ENCODE peak calls at places on chromosomes 4 and X, in ten cellular contexts. R is adrenal gland, F is A549, O is right lobe of liver, N is H1, Z is tibial nerve, X is upper lobe of left lung, J is GM12878, A is H54, C is stomach. U is an unnamed sample.

GRCh38 chr4:126038492-126039236 is 723.9 kb downstream of the FAT4 start:
- DNase-seq in R (no peak), F (no peak), O (no peak), N (no peak), Z (no peak), X (no peak), J (no peak), A (no peak), C (no peak), U (no peak)

GRCh38 chrX:63751481-63751880 is 33.5 kb downstream of the ARHGEF9 start:
- DNase-seq in R (no peak), F (no peak), O (no peak), N (no peak), Z (no peak), X (no peak), J (no peak), A (no peak), C (no peak), U (no peak)

GRCh38 chrX:11567528-11568220 is 98.0 kb downstream of the ARHGAP6 start:
- DNase-seq in R (no peak), F (no peak), O (no peak), N (no peak), Z (no peak), X (no peak), J (no peak), A (no peak), C (no peak), U (no peak)

GRCh38 chr4:46993075-46994006 is at the start of gene GABRA4:
- DNase-seq in R (no peak), F (no peak), O (no peak), N (no peak), Z (no peak), X (peak), J (no peak), A (no peak), C (no peak), U (no peak)

GRCh38 chrX:19769467-19769866 is 117.9 kb downstream of the SH3KBP1 start:
- DNase-seq in R (no peak), F (no peak), O (no peak), N (no peak), Z (no peak), X (no peak), J (no peak), A (no peak), C (no peak), U (no peak)

GRCh38 chr4:36348403-36348938 is 67.1 kb downstream of the DTHD1 start:
- DNase-seq in R (no peak), F (no peak), O (no peak), N (no peak), Z (no peak), X (no peak), J (peak), A (no peak), C (no peak), U (no peak)

GRCh38 chr4:113407409-113407808 is 354.1 kb downstream of the CAMK2D start:
- DNase-seq in R (no peak), F (no peak), O (no peak), N (no peak), Z (no peak), X (no peak), J (no peak), A (no peak), C (no peak), U (no peak)

GRCh38 chr4:26520728-26521442 is 30.6 kb upstream of the CCKAR start:
- DNase-seq in R (no peak), F (no peak), O (no peak), N (no peak), Z (no peak), X (no peak), J (no peak), A (no peak), C (no peak), U (no peak)

GRCh38 chrX:118569676-118570075 is 74.1 kb downstream of the DOCK11 start:
- DNase-seq in R (no peak), F (no peak), O (no peak), N (no peak), Z (no peak), X (no peak), J (no peak), A (no peak), C (no peak), U (no peak)

GRCh38 chr4:84503495-84504437 is 4.7 kb upstream of the NKX6-1 start:
- DNase-seq in R (no peak), F (peak), O (no peak), N (no peak), Z (peak), X (no peak), J (no peak), A (peak), C (no peak), U (peak)

GRCh38 chr4:139555705-139556070 is 331 bp downstream of the SETD7 start:
- DNase-seq in R (peak), F (no peak), O (peak), N (no peak), Z (peak), X (peak), J (no peak), A (no peak), C (peak), U (no peak)

GRCh38 chr4:61555789-61556188 is 355.7 kb downstream of the ADGRL3 start:
- DNase-seq in R (peak), F (peak), O (no peak), N (no peak), Z (no peak), X (no peak), J (no peak), A (no peak), C (peak), U (peak)

GRCh38 chr4:71009796-71010588 is 16.5 kb downstream of the DCK start:
- DNase-seq in R (no peak), F (peak), O (no peak), N (no peak), Z (no peak), X (no peak), J (no peak), A (no peak), C (no peak), U (peak)

GRCh38 chr4:79046191-79046590 is 107.0 kb upstream of the PAQR3 start:
- DNase-seq in R (no peak), F (no peak), O (no peak), N (no peak), Z (no peak), X (no peak), J (no peak), A (no peak), C (no peak), U (no peak)

GRCh38 chr4:144449623-144450022 is 196.3 kb upstream of the HHIP start:
- DNase-seq in R (no peak), F (no peak), O (no peak), N (no peak), Z (peak), X (no peak), J (no peak), A (peak), C (no peak), U (no peak)

GRCh38 chr4:80413096-80413495 is 77.6 kb downstream of the CFAP299 start:
- DNase-seq in R (no peak), F (no peak), O (no peak), N (no peak), Z (no peak), X (no peak), J (no peak), A (no peak), C (no peak), U (no peak)

GRCh38 chr4:56241500-56241899 is 145.8 kb downstream of the AASDH start:
- DNase-seq in R (no peak), F (peak), O (no peak), N (no peak), Z (no peak), X (no peak), J (no peak), A (no peak), C (no peak), U (no peak)

GRCh38 chr4:2267320-2267811 is 5.5 kb upstream of the MXD4 start:
- DNase-seq in R (no peak), F (no peak), O (no peak), N (no peak), Z (no peak), X (peak), J (no peak), A (no peak), C (no peak), U (peak)

GRCh38 chrX:152131525-152131924 is 6.9 kb downstream of the MAGEA10 start:
- DNase-seq in R (no peak), F (no peak), O (no peak), N (no peak), Z (no peak), X (no peak), J (no peak), A (no peak), C (no peak), U (no peak)

GRCh38 chrX:53682885-53683555 is 3.5 kb downstream of the HUWE1 start:
- DNase-seq in R (no peak), F (peak), O (no peak), N (no peak), Z (peak), X (no peak), J (no peak), A (no peak), C (no peak), U (peak)

GRCh38 chr4:107153228-107153627 is 117.1 kb upstream of the DKK2 start:
- DNase-seq in R (no peak), F (peak), O (no peak), N (peak), Z (no peak), X (no peak), J (no peak), A (no peak), C (no peak), U (peak)

GRCh38 chr4:71356924-71357663 is 18.3 kb downstream of the SLC4A4 start:
- DNase-seq in R (no peak), F (no peak), O (no peak), N (no peak), Z (no peak), X (no peak), J (no peak), A (no peak), C (no peak), U (no peak)

GRCh38 chrX:150936556-150936955 is 38.1 kb upstream of the CD99L2 start:
- DNase-seq in R (no peak), F (no peak), O (no peak), N (no peak), Z (no peak), X (no peak), J (no peak), A (no peak), C (no peak), U (no peak)

GRCh38 chr4:158826057-158826456 is 57.2 kb downstream of the FNIP2 start:
- DNase-seq in R (no peak), F (no peak), O (no peak), N (no peak), Z (no peak), X (no peak), J (no peak), A (no peak), C (no peak), U (no peak)

GRCh38 chrX:13893826-13894225 is 76.9 kb upstream of the GPM6B start:
- DNase-seq in R (no peak), F (no peak), O (no peak), N (no peak), Z (no peak), X (no peak), J (no peak), A (no peak), C (no peak), U (no peak)

GRCh38 chrX:15785176-15785735 is 5.0 kb upstream of the ZRSR2 start:
- DNase-seq in R (no peak), F (no peak), O (no peak), N (no peak), Z (no peak), X (no peak), J (no peak), A (no peak), C (no peak), U (no peak)

GRCh38 chrX:15790766-15791380 is 589 bp downstream of the ZRSR2 start:
- DNase-seq in R (no peak), F (peak), O (no peak), N (no peak), Z (no peak), X (no peak), J (peak), A (peak), C (peak), U (peak)

GRCh38 chrX:15786930-15787329 is 3.4 kb upstream of the ZRSR2 start:
- DNase-seq in R (no peak), F (no peak), O (no peak), N (no peak), Z (no peak), X (no peak), J (no peak), A (no peak), C (no peak), U (no peak)

GRCh38 chrX:15789979-15790765 is at the start of gene ZRSR2:
- DNase-seq in R (peak), F (peak), O (peak), N (peak), Z (peak), X (peak), J (peak), A (peak), C (peak), U (peak)
- TF ChIP-seq POLR2A in R (peak), F (peak), O (peak), N (peak), Z (peak), X (peak), J (peak), A (peak), C (no peak), U (peak)

GRCh38 chr4:7067523-7068278 is at the start of gene GRPEL1:
- DNase-seq in R (peak), F (peak), O (peak), N (peak), Z (peak), X (peak), J (peak), A (peak), C (peak), U (peak)
- TF ChIP-seq POLR2A in R (peak), F (peak), O (peak), N (peak), Z (peak), X (peak), J (peak), A (peak), C (peak), U (peak)

DNA sequence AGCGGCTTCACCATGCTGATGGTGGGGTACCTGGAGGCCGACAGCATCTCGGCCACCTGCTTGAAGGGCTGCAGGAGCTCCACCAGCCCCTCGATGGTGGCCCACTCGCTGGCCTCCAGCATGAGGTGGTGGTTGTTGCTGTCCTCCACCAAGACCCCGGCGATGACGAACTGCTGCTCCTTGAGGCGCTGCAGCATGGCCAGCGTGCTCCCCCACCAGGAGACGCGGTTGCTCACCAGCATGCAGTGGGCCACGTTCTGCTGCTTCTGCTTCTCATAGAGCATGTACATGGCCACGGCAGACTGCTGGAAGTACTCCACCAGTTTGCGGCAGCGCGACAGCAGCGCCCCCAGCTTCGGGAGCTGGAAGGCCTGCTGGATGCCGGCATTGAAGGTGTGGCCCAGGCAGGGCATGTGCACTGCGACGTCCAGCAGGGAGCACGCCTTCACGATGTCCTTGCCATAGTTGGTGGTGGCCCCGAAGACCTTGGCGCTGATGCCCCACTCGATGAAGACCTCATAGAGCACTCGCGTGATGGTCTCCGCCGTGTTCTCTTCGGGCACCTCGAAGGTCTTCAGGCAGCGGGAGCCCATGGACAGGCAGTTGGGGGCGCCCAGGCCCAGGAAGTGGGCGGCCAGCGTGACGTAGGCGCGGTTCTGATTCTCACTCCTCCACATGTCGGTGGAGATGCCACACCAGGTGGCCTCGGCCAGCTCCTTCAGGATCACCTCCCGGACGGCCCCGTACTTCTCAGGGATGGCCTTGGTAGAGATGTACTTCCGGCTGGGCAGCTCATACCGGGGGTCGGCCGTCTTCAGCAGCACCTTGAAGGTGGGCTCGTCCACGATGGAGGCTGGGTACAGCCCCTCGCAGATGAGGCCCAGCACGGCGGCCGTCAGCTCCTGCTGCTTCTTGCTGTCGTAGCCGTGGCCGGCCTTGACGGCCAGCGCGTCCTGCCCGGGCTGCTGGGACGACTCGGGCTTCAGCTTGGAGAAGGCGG is 11.0 kb downstream of the DHRSX start:
- DNase-seq in R (no peak), F (no peak), O (peak), N (no peak), Z (no peak), X (peak), J (no peak), A (no peak), C (no peak), U (no peak)
- TF ChIP-seq POLR2A in R (no peak), F (no peak), O (no peak), N (no peak), Z (no peak), X (no peak), J (no peak), A (no peak), C (no peak), U (no peak)

GRCh38 chr4:54082168-54082567 is 17.8 kb upstream of the CHIC2 start:
- DNase-seq in R (no peak), F (peak), O (no peak), N (no peak), Z (no peak), X (no peak), J (no peak), A (no peak), C (peak), U (no peak)
- TF ChIP-seq POLR2A in R (no peak), F (no peak), O (no peak), N (no peak), Z (no peak), X (no peak), J (no peak), A (no peak), C (no peak), U (no peak)

GRCh38 chrX:109732780-109733657 is at the start of gene ACSL4:
- DNase-seq in R (peak), F (peak), O (peak), N (peak), Z (peak), X (peak), J (no peak), A (peak), C (peak), U (peak)
- TF ChIP-seq POLR2A in R (peak), F (no peak), O (peak), N (peak), Z (peak), X (peak), J (peak), A (peak), C (no peak), U (peak)